ENCODE peak calls at places on chromosomes 1 and 21, in ten cellular contexts. L is neuronal stem cell; T is naive thymus-derived CD4-positive, alpha-beta T cell; C is PC-3; F is left lung; Z is bronchial epithelial cell; Y is BJ; N is mammary epithelial cell; H is adipocyte; P is fibroblast of lung. X is an unnamed sample. For H3K36me3, the result is how much of the 10 kb centered on the place peaks cover.

GRCh38 chr1:212967767-212968166 is 17.4 kb downstream of the VASH2 start:
- DNase-seq in L (no peak), T (no peak), C (peak), F (no peak), Z (peak), Y (no peak), N (peak), H (peak), P (peak), X (no peak)

GRCh38 chr1:247332215-247332900 is 691 bp upstream of the ZNF496 start:
- DNase-seq in L (peak), T (peak), C (peak), F (peak), Z (no peak), Y (no peak), N (peak), H (peak), P (peak), X (peak)

GRCh38 chr1:228348708-228349467 is 57.7 kb downstream of the TRIM11 start:
- DNase-seq in L (no peak), T (no peak), C (no peak), F (no peak), Z (no peak), Y (no peak), N (no peak), H (no peak), P (no peak), X (peak)

GRCh38 chr1:18010945-18011344 is 96.7 kb upstream of the IGSF21 start:
- DNase-seq in L (no peak), T (no peak), C (no peak), F (no peak), Z (no peak), Y (no peak), N (no peak), H (peak), P (no peak), X (no peak)

GRCh38 chr1:66930823-66931174 is 6.0 kb downstream of the MIER1 start:
- DNase-seq in L (no peak), T (no peak), C (no peak), F (no peak), Z (no peak), Y (no peak), N (no peak), H (no peak), P (no peak), X (no peak)

GRCh38 chr1:169312084-169312954 is 55.3 kb downstream of the NME7 start:
- DNase-seq in L (no peak), T (no peak), C (peak), F (no peak), Z (peak), Y (peak), N (peak), H (peak), P (peak), X (no peak)

GRCh38 chr1:30472009-30472408 is 251.4 kb downstream of the MATN1 start:
- DNase-seq in L (no peak), T (no peak), C (no peak), F (no peak), Z (no peak), Y (no peak), N (no peak), H (no peak), P (no peak), X (no peak)

GRCh38 chr1:218344814-218345672 is at the start of gene TGFB2:
- DNase-seq in L (no peak), T (no peak), C (peak), F (no peak), Z (peak), Y (peak), N (peak), H (peak), P (peak), X (no peak)

GRCh38 chr1:145892486-145893087 is 6.9 kb upstream of the ANKRD35 start:
- DNase-seq in L (no peak), T (no peak), C (peak), F (no peak), Z (no peak), Y (no peak), N (no peak), H (peak), P (peak), X (no peak)

GRCh38 chr1:25619101-25619890 is 2.7 kb downstream of the MAN1C1 start:
- DNase-seq in L (peak), T (peak), C (peak), F (no peak), Z (no peak), Y (no peak), N (no peak), H (peak), P (peak), X (no peak)

GRCh38 chr1:2375246-2375922 is 16.0 kb downstream of the MORN1 start:
- DNase-seq in L (no peak), T (no peak), C (no peak), F (no peak), Z (no peak), Y (no peak), N (no peak), H (no peak), P (no peak), X (no peak)

GRCh38 chr21:33522297-33522696 is 19.6 kb downstream of the GART start:
- DNase-seq in L (no peak), T (no peak), C (no peak), F (no peak), Z (no peak), Y (no peak), N (no peak), H (no peak), P (no peak), X (no peak)
- H3K36me3 ChIP-seq in L (under half), T (under half), C (half or more), F (half or more), Z (under half), Y (under half), N (under half), H (half or more), P (under half), X (under half)

GRCh38 chr1:240413732-240414131 is 198.2 kb downstream of the GREM2 start:
- DNase-seq in L (no peak), T (no peak), C (no peak), F (no peak), Z (no peak), Y (no peak), N (no peak), H (no peak), P (no peak), X (no peak)

GRCh38 chr1:240415532-240415931 is 196.4 kb downstream of the GREM2 start:
- DNase-seq in L (no peak), T (no peak), C (peak), F (no peak), Z (peak), Y (no peak), N (no peak), H (no peak), P (no peak), X (no peak)

GRCh38 chr1:240409615-240410014 is 202.3 kb downstream of the GREM2 start:
- DNase-seq in L (no peak), T (no peak), C (no peak), F (no peak), Z (no peak), Y (no peak), N (no peak), H (no peak), P (no peak), X (no peak)

GRCh38 chr1:240417317-240417716 is 194.6 kb downstream of the GREM2 start:
- DNase-seq in L (no peak), T (no peak), C (peak), F (no peak), Z (no peak), Y (no peak), N (no peak), H (peak), P (no peak), X (no peak)

DNA sequence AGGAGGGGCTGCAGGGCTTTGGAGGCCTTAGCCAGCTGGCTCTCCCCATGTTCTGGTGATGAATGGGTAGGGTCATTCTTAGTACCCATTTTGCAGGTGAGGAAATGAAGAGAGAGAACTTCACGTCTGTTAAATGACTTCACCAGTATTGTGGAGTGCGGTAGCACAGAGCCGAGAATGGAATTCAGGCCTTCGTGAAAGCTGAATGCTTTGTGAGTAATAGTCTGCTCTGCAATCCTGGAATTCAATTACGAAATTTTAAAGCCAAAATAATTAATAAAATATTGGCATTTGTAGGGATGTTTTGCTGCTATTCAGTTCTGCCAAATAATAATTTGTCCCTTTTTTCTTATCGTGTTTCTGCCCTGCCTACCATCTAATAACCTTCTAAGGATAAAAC is 197.7 kb downstream of the GREM2 start:
- DNase-seq in L (no peak), T (no peak), C (no peak), F (no peak), Z (peak), Y (no peak), N (no peak), H (peak), P (peak), X (no peak)
- H3K36me3 ChIP-seq in L (under half), T (under half), C (under half), F (under half), Z (under half), Y (under half), N (under half), H (under half), P (under half), X (under half)

DNA sequence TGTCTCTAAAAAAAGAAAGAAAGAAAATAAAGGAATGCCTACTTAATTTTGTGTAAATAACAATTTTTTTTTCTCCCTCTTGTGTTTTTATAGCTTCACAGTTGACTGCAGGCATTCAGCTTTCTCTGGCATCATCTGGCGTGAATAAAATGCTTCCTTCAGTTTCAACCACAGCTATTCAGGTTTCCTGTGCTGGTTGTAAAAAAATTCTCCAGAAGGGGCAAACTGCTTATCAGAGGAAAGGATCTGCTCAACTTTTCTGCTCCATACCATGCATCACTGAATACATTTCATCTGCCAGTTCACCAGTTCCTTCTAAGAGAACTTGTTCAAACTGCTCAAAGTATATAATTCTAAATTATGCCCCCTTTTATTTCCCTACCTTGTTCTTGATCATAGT is 18.0 kb downstream of the ZMYM1 start:
- DNase-seq in L (no peak), T (no peak), C (no peak), F (no peak), Z (no peak), Y (peak), N (no peak), H (peak), P (no peak), X (no peak)
- H3K36me3 ChIP-seq in L (under half), T (under half), C (under half), F (half or more), Z (under half), Y (under half), N (under half), H (half or more), P (under half), X (under half)

GRCh38 chr1:39483276-39483675 is 8.2 kb upstream of the BMP8A start:
- DNase-seq in L (no peak), T (no peak), C (no peak), F (no peak), Z (no peak), Y (no peak), N (no peak), H (no peak), P (no peak), X (no peak)
- H3K36me3 ChIP-seq in L (under half), T (half or more), C (under half), F (half or more), Z (under half), Y (under half), N (under half), H (half or more), P (under half), X (under half)

DNA sequence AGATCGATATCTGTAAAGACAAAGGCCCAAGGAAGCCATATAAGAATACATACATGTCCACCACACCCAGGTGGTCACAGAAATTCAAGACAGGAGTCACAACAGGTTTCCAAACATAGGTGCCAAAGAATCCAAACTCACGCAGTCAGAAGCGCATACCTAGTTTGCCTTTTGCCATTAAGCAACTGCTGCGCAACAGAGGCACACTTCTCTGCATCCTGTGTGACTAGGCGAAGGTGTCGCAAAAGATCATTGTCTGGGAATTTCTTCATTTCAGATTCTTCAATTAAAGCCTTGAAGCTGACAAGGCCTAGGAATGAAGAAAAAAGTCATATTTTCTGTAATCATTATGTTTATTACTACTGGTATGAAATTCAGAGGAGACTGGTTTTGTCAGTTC is 32.2 kb upstream of the SYT2 start:
- DNase-seq in L (no peak), T (no peak), C (no peak), F (no peak), Z (no peak), Y (no peak), N (no peak), H (no peak), P (no peak), X (no peak)
- H3K36me3 ChIP-seq in L (under half), T (half or more), C (under half), F (half or more), Z (under half), Y (under half), N (under half), H (half or more), P (under half), X (under half)

GRCh38 chr1:32100359-32100758 is 7.5 kb upstream of the KPNA6 start:
- DNase-seq in L (no peak), T (no peak), C (no peak), F (no peak), Z (no peak), Y (no peak), N (no peak), H (no peak), P (no peak), X (no peak)
- H3K36me3 ChIP-seq in L (under half), T (half or more), C (under half), F (half or more), Z (under half), Y (under half), N (under half), H (under half), P (under half), X (under half)